ENCODE peak calls at places on chromosomes 1 and 21, in five cellular contexts. One of them, this sample, is unnamed. For H3K4me1, the result is how much of the 10 kb centered on the place peaks cover.

GRCh38 chr1:167826127-167826526 is 87.8 kb downstream of the ADCY10 start:
- DNase-seq in cardiac muscle cell: no peak
- DNase-seq in thoracic aorta: no peak
- DNase-seq in endothelial cell of umbilical vein: no peak
- DNase-seq in HAP-1: peak
- DNase-seq in this sample: no peak

GRCh38 chr1:212946872-212947271 is 3.5 kb upstream of the VASH2 start:
- DNase-seq in HAP-1: no peak
- DNase-seq in endothelial cell of umbilical vein: no peak
- DNase-seq in cardiac muscle cell: no peak
- DNase-seq in thoracic aorta: no peak
- DNase-seq in this sample: no peak

GRCh38 chr1:168603501-168604107 is 27.2 kb downstream of the XCL1 start:
- DNase-seq in HAP-1: peak
- DNase-seq in cardiac muscle cell: peak
- DNase-seq in endothelial cell of umbilical vein: peak
- DNase-seq in thoracic aorta: peak
- DNase-seq in this sample: peak

GRCh38 chr1:193677874-193678273 is 491.5 kb upstream of the B3GALT2 start:
- DNase-seq in HAP-1: no peak
- DNase-seq in endothelial cell of umbilical vein: no peak
- DNase-seq in thoracic aorta: no peak
- DNase-seq in cardiac muscle cell: no peak
- DNase-seq in this sample: no peak

GRCh38 chr1:15584489-15585363 is at the start of gene AGMAT:
- DNase-seq in cardiac muscle cell: peak
- DNase-seq in HAP-1: no peak
- DNase-seq in thoracic aorta: no peak
- DNase-seq in endothelial cell of umbilical vein: peak
- DNase-seq in this sample: peak

GRCh38 chr1:167698313-167698712 is 23.5 kb upstream of the MPZL1 start:
- DNase-seq in HAP-1: no peak
- DNase-seq in thoracic aorta: no peak
- DNase-seq in cardiac muscle cell: no peak
- DNase-seq in endothelial cell of umbilical vein: no peak
- DNase-seq in this sample: no peak

GRCh38 chr1:180901221-180901990 is 11.3 kb upstream of the KIAA1614 start:
- DNase-seq in endothelial cell of umbilical vein: no peak
- DNase-seq in cardiac muscle cell: no peak
- DNase-seq in HAP-1: no peak
- DNase-seq in thoracic aorta: no peak
- DNase-seq in this sample: no peak

GRCh38 chr1:43537423-43538142 is 6.9 kb downstream of the PTPRF start:
- DNase-seq in thoracic aorta: no peak
- DNase-seq in HAP-1: no peak
- DNase-seq in cardiac muscle cell: no peak
- DNase-seq in endothelial cell of umbilical vein: no peak
- DNase-seq in this sample: no peak

GRCh38 chr1:189908113-189908512 is 569.6 kb downstream of the BRINP3 start:
- DNase-seq in endothelial cell of umbilical vein: no peak
- DNase-seq in HAP-1: no peak
- DNase-seq in thoracic aorta: no peak
- DNase-seq in cardiac muscle cell: no peak
- DNase-seq in this sample: no peak

GRCh38 chr1:38121231-38121680 is 74.7 kb upstream of the POU3F1 start:
- DNase-seq in cardiac muscle cell: no peak
- DNase-seq in HAP-1: no peak
- DNase-seq in thoracic aorta: no peak
- DNase-seq in endothelial cell of umbilical vein: no peak
- DNase-seq in this sample: no peak

GRCh38 chr1:1068374-1069060 is 5.6 kb downstream of the RNF223 start:
- DNase-seq in cardiac muscle cell: no peak
- DNase-seq in endothelial cell of umbilical vein: no peak
- DNase-seq in thoracic aorta: no peak
- DNase-seq in HAP-1: peak
- DNase-seq in this sample: no peak

GRCh38 chr1:189117072-189117770 is 1360.4 kb downstream of the BRINP3 start:
- DNase-seq in endothelial cell of umbilical vein: no peak
- DNase-seq in thoracic aorta: no peak
- DNase-seq in HAP-1: no peak
- DNase-seq in cardiac muscle cell: no peak
- DNase-seq in this sample: no peak

GRCh38 chr1:145740269-145740668 is 21.0 kb downstream of the CD160 start:
- DNase-seq in cardiac muscle cell: peak
- DNase-seq in thoracic aorta: no peak
- DNase-seq in HAP-1: no peak
- DNase-seq in endothelial cell of umbilical vein: no peak
- DNase-seq in this sample: no peak

GRCh38 chr1:156502749-156503671 is 2.4 kb upstream of the MEF2D start:
- DNase-seq in cardiac muscle cell: peak
- DNase-seq in HAP-1: peak
- DNase-seq in thoracic aorta: peak
- DNase-seq in endothelial cell of umbilical vein: peak
- DNase-seq in this sample: peak

GRCh38 chr1:243287652-243288051 is 31.8 kb downstream of the SDCCAG8 start:
- DNase-seq in cardiac muscle cell: peak
- DNase-seq in thoracic aorta: no peak
- DNase-seq in endothelial cell of umbilical vein: peak
- DNase-seq in HAP-1: no peak
- DNase-seq in this sample: no peak

GRCh38 chr1:83083589-83084224 is 915.2 kb downstream of the TTLL7 start:
- DNase-seq in HAP-1: no peak
- DNase-seq in cardiac muscle cell: no peak
- DNase-seq in endothelial cell of umbilical vein: no peak
- DNase-seq in thoracic aorta: no peak
- DNase-seq in this sample: no peak

GRCh38 chr1:40839943-40840335 is 22.2 kb downstream of the CITED4 start:
- DNase-seq in thoracic aorta: no peak
- DNase-seq in cardiac muscle cell: no peak
- DNase-seq in HAP-1: no peak
- DNase-seq in endothelial cell of umbilical vein: no peak
- DNase-seq in this sample: no peak

GRCh38 chr21:40447016-40447415 is 399.9 kb downstream of the DSCAM start:
- DNase-seq in cardiac muscle cell: no peak
- DNase-seq in HAP-1: no peak
- DNase-seq in thoracic aorta: no peak
- DNase-seq in endothelial cell of umbilical vein: no peak
- DNase-seq in this sample: no peak

GRCh38 chr21:46401186-46401910 is 57.3 kb upstream of the DIP2A start:
- DNase-seq in endothelial cell of umbilical vein: no peak
- DNase-seq in cardiac muscle cell: no peak
- DNase-seq in HAP-1: no peak
- DNase-seq in thoracic aorta: no peak
- DNase-seq in this sample: no peak

GRCh38 chr21:16554522-16554921 is 824.7 kb downstream of the USP25 start:
- DNase-seq in cardiac muscle cell: peak
- DNase-seq in HAP-1: no peak
- DNase-seq in endothelial cell of umbilical vein: peak
- DNase-seq in thoracic aorta: no peak
- DNase-seq in this sample: peak

GRCh38 chr1:160942926-160943325 is 11.7 kb downstream of the ITLN2 start:
- DNase-seq in thoracic aorta: no peak
- DNase-seq in endothelial cell of umbilical vein: peak
- DNase-seq in HAP-1: no peak
- DNase-seq in cardiac muscle cell: peak
- DNase-seq in this sample: no peak

GRCh38 chr1:21292991-21293536 is 2.8 kb upstream of the ECE1 start:
- DNase-seq in cardiac muscle cell: no peak
- DNase-seq in endothelial cell of umbilical vein: no peak
- DNase-seq in HAP-1: no peak
- DNase-seq in thoracic aorta: no peak
- DNase-seq in this sample: peak
- H3K4me3 ChIP-seq in cardiac muscle cell: no peak
- H3K4me3 ChIP-seq in endothelial cell of umbilical vein: no peak
- H3K4me3 ChIP-seq in HAP-1: no peak
- H3K4me3 ChIP-seq in thoracic aorta: no peak
- H3K4me3 ChIP-seq in this sample: no peak

GRCh38 chr1:2210786-2211185 is 16.2 kb upstream of the FAAP20 start:
- DNase-seq in HAP-1: no peak
- DNase-seq in cardiac muscle cell: no peak
- DNase-seq in thoracic aorta: no peak
- DNase-seq in endothelial cell of umbilical vein: no peak
- DNase-seq in this sample: peak

GRCh38 chr1:2213576-2214505 is 14.3 kb upstream of the SKI start:
- DNase-seq in thoracic aorta: peak
- DNase-seq in cardiac muscle cell: peak
- DNase-seq in HAP-1: no peak
- DNase-seq in endothelial cell of umbilical vein: peak
- DNase-seq in this sample: peak

GRCh38 chr1:2212167-2212541 is 16.0 kb upstream of the SKI start:
- DNase-seq in thoracic aorta: no peak
- DNase-seq in cardiac muscle cell: no peak
- DNase-seq in endothelial cell of umbilical vein: no peak
- DNase-seq in HAP-1: no peak
- DNase-seq in this sample: no peak

GRCh38 chr1:2214541-2215241 is 13.4 kb upstream of the SKI start:
- DNase-seq in thoracic aorta: no peak
- DNase-seq in endothelial cell of umbilical vein: no peak
- DNase-seq in cardiac muscle cell: no peak
- DNase-seq in HAP-1: no peak
- DNase-seq in this sample: peak

GRCh38 chr1:2212542-2213491 is 15.3 kb upstream of the SKI start:
- DNase-seq in cardiac muscle cell: peak
- DNase-seq in HAP-1: peak
- DNase-seq in thoracic aorta: peak
- DNase-seq in endothelial cell of umbilical vein: peak
- DNase-seq in this sample: peak
- H3K4me1 ChIP-seq in cardiac muscle cell: under half
- H3K4me1 ChIP-seq in HAP-1: under half
- H3K4me1 ChIP-seq in thoracic aorta: under half
- H3K4me1 ChIP-seq in endothelial cell of umbilical vein: under half
- H3K4me1 ChIP-seq in this sample: under half

GRCh38 chr1:226100436-226101347 is 38.2 kb downstream of the H3-3A start:
- DNase-seq in cardiac muscle cell: peak
- DNase-seq in thoracic aorta: no peak
- DNase-seq in endothelial cell of umbilical vein: peak
- DNase-seq in HAP-1: no peak
- DNase-seq in this sample: peak
- H3K4me3 ChIP-seq in cardiac muscle cell: peak
- H3K4me3 ChIP-seq in thoracic aorta: peak
- H3K4me3 ChIP-seq in endothelial cell of umbilical vein: peak
- H3K4me3 ChIP-seq in HAP-1: no peak
- H3K4me3 ChIP-seq in this sample: peak

DNA sequence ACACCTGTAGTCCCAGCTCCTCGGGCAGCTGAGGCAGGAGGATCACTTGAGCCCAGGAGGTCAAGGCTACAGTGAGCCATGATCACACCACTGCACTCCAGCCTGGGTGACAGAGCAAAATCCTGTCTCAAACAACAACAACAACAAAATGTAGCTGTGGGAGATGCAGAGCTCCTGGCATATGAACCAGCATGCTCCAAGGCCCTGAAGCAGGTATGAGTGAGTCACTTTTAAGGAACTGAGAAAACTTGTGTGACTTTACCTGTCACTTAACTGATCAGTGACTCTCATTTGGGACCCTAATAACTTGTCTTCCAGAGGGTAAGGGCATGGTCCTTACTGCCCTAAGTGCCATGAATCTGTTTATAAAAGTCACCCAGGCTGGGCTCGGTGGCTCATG is 19.4 kb upstream of the TMEM222 start:
- DNase-seq in thoracic aorta: no peak
- DNase-seq in endothelial cell of umbilical vein: no peak
- DNase-seq in cardiac muscle cell: no peak
- DNase-seq in HAP-1: no peak
- DNase-seq in this sample: no peak
- H3K4me1 ChIP-seq in thoracic aorta: under half
- H3K4me1 ChIP-seq in endothelial cell of umbilical vein: under half
- H3K4me1 ChIP-seq in cardiac muscle cell: under half
- H3K4me1 ChIP-seq in HAP-1: under half
- H3K4me1 ChIP-seq in this sample: under half

GRCh38 chr1:111475706-111476105 is 1.9 kb downstream of the C1orf162 start:
- DNase-seq in HAP-1: no peak
- DNase-seq in cardiac muscle cell: no peak
- DNase-seq in thoracic aorta: no peak
- DNase-seq in endothelial cell of umbilical vein: no peak
- DNase-seq in this sample: no peak
- H3K4me3 ChIP-seq in HAP-1: no peak
- H3K4me3 ChIP-seq in cardiac muscle cell: no peak
- H3K4me3 ChIP-seq in thoracic aorta: peak
- H3K4me3 ChIP-seq in endothelial cell of umbilical vein: no peak
- H3K4me3 ChIP-seq in this sample: no peak

This sample was measured in right cardiac atrium.